ENCODE peak calls at places on chromosomes 5 and 9, in eight cellular contexts. X is CD8-positive, alpha-beta T cell; K is SW 1271; S is CD4-positive, alpha-beta memory T cell; U is T47D; H is CD8-positive, alpha-beta memory T cell; C is globus pallidus; J is GM23248. M is an unnamed sample.

GRCh38 chr9:15724006-15724405 is 171.2 kb downstream of the CCDC171 start:
- DNase-seq in X (no peak), K (no peak), S (no peak), U (no peak), H (no peak), C (no peak), J (peak; percentile 35), M (no peak)

GRCh38 chr5:73826761-73827450 is 200.9 kb downstream of the ARHGEF28 start:
- DNase-seq in X (no peak), K (peak; percentile 45), S (no peak), U (no peak), H (no peak), C (no peak), J (peak; percentile 89), M (no peak)

GRCh38 chr5:179142434-179143198 is 82.4 kb downstream of the ZNF354C start:
- DNase-seq in X (no peak), K (peak; percentile 73), S (no peak), U (no peak), H (no peak), C (no peak), J (peak; percentile 80), M (no peak)

GRCh38 chr9:126637002-126637849 is 23.5 kb downstream of the LMX1B start:
- DNase-seq in X (no peak), K (no peak), S (peak; percentile 19), U (no peak), H (peak; percentile 55), C (no peak), J (no peak), M (no peak)

GRCh38 chr9:22683393-22684075 is 236.9 kb downstream of the DMRTA1 start:
- DNase-seq in X (no peak), K (no peak), S (no peak), U (no peak), H (no peak), C (no peak), J (peak; percentile 93), M (no peak)

GRCh38 chr5:143516249-143516648 is 112.8 kb upstream of the NR3C1 start:
- DNase-seq in X (no peak), K (no peak), S (no peak), U (no peak), H (no peak), C (no peak), J (no peak), M (no peak)

GRCh38 chr9:4887556-4887955 is 94.8 kb downstream of the RCL1 start:
- DNase-seq in X (no peak), K (no peak), S (no peak), U (no peak), H (no peak), C (no peak), J (peak; percentile 57), M (no peak)

GRCh38 chr5:113058269-113058668 is 81.7 kb downstream of the DCP2 start:
- DNase-seq in X (no peak), K (no peak), S (no peak), U (no peak), H (no peak), C (no peak), J (no peak), M (no peak)

GRCh38 chr9:91361294-91362201 is at the start of gene AUH:
- DNase-seq in X (peak; percentile 91), K (peak; percentile 68), S (peak; percentile 85), U (peak; percentile 76), H (peak; percentile 84), C (peak; percentile 87), J (peak; percentile 94), M (peak; percentile 79)

GRCh38 chr5:43066231-43066798 is 26.2 kb upstream of the ANXA2R start:
- DNase-seq in X (peak; percentile 89), K (peak; percentile 83), S (peak; percentile 87), U (peak; percentile 73), H (peak; percentile 65), C (peak; percentile 78), J (peak; percentile 88), M (peak; percentile 58)

GRCh38 chr9:129669141-129669718 is 3.8 kb downstream of the PRRX2 start:
- DNase-seq in X (no peak), K (no peak), S (no peak), U (no peak), H (no peak), C (no peak), J (peak; percentile 96), M (no peak)

M was measured in effector memory CD4-positive, alpha-beta T cell.